ENCODE peak calls at places on chromosome 1, in eight cellular contexts. One of them, this sample, is unnamed.

GRCh38 chr1:87705233-87705632 is 376.6 kb downstream of the LMO4 start:
- DNase-seq in NCI-H1105 treated with DMSO at 0.1 percent for 48 hours: no peak
- DNase-seq in iris pigment epithelial cell: no peak
- DNase-seq in EL: no peak
- DNase-seq in stimulated activated CD4-positive, alpha-beta T cell treated with anti-CD3 and anti-CD28 coated beads, Interleukin-12 subunit alpha, Interleukin-12 subunit beta, amount 100 ng/mL, for 4 hours: no peak
- DNase-seq in neural progenitor cell: no peak
- DNase-seq in fibroblast of mammary gland: no peak
- DNase-seq in posterior vena cava: no peak
- DNase-seq in this sample: no peak

GRCh38 chr1:54861070-54861761 is 25.8 kb downstream of the DHCR24 start:
- DNase-seq in NCI-H1105 treated with DMSO at 0.1 percent for 48 hours: no peak
- DNase-seq in iris pigment epithelial cell: peak; percentile 45
- DNase-seq in EL: peak; percentile 64
- DNase-seq in stimulated activated CD4-positive, alpha-beta T cell treated with anti-CD3 and anti-CD28 coated beads, Interleukin-12 subunit alpha, Interleukin-12 subunit beta, amount 100 ng/mL, for 4 hours: no peak
- DNase-seq in neural progenitor cell: no peak
- DNase-seq in fibroblast of mammary gland: no peak
- DNase-seq in posterior vena cava: no peak
- DNase-seq in this sample: peak; percentile 38

GRCh38 chr1:152034654-152035405 is 2.0 kb downstream of the S100A11 start:
- DNase-seq in NCI-H1105 treated with DMSO at 0.1 percent for 48 hours: peak; percentile 83
- DNase-seq in iris pigment epithelial cell: peak; percentile 78
- DNase-seq in EL: peak; percentile 85
- DNase-seq in stimulated activated CD4-positive, alpha-beta T cell treated with anti-CD3 and anti-CD28 coated beads, Interleukin-12 subunit alpha, Interleukin-12 subunit beta, amount 100 ng/mL, for 4 hours: peak; percentile 57
- DNase-seq in neural progenitor cell: peak; percentile 70
- DNase-seq in fibroblast of mammary gland: peak; percentile 81
- DNase-seq in posterior vena cava: no peak
- DNase-seq in this sample: peak; percentile 86

GRCh38 chr1:1291611-1292441 is 11.6 kb downstream of the SCNN1D start:
- DNase-seq in NCI-H1105 treated with DMSO at 0.1 percent for 48 hours: peak; percentile 83
- DNase-seq in iris pigment epithelial cell: peak; percentile 51
- DNase-seq in EL: peak; percentile 44
- DNase-seq in stimulated activated CD4-positive, alpha-beta T cell treated with anti-CD3 and anti-CD28 coated beads, Interleukin-12 subunit alpha, Interleukin-12 subunit beta, amount 100 ng/mL, for 4 hours: peak; percentile 69
- DNase-seq in neural progenitor cell: peak; percentile 83
- DNase-seq in fibroblast of mammary gland: peak; percentile 53
- DNase-seq in posterior vena cava: no peak
- DNase-seq in this sample: peak; percentile 65

GRCh38 chr1:204793259-204793658 is 77.4 kb upstream of the NFASC start:
- DNase-seq in NCI-H1105 treated with DMSO at 0.1 percent for 48 hours: no peak
- DNase-seq in iris pigment epithelial cell: no peak
- DNase-seq in EL: no peak
- DNase-seq in stimulated activated CD4-positive, alpha-beta T cell treated with anti-CD3 and anti-CD28 coated beads, Interleukin-12 subunit alpha, Interleukin-12 subunit beta, amount 100 ng/mL, for 4 hours: no peak
- DNase-seq in neural progenitor cell: no peak
- DNase-seq in fibroblast of mammary gland: no peak
- DNase-seq in posterior vena cava: no peak
- DNase-seq in this sample: no peak

GRCh38 chr1:228884615-228885566 is 149.6 kb downstream of the RHOU start:
- DNase-seq in NCI-H1105 treated with DMSO at 0.1 percent for 48 hours: no peak
- DNase-seq in iris pigment epithelial cell: peak; percentile 75
- DNase-seq in EL: no peak
- DNase-seq in stimulated activated CD4-positive, alpha-beta T cell treated with anti-CD3 and anti-CD28 coated beads, Interleukin-12 subunit alpha, Interleukin-12 subunit beta, amount 100 ng/mL, for 4 hours: no peak
- DNase-seq in neural progenitor cell: no peak
- DNase-seq in fibroblast of mammary gland: no peak
- DNase-seq in posterior vena cava: no peak
- DNase-seq in this sample: peak; percentile 71

GRCh38 chr1:95916616-95917015 is 682.6 kb downstream of the RWDD3 start:
- DNase-seq in NCI-H1105 treated with DMSO at 0.1 percent for 48 hours: peak; percentile 39
- DNase-seq in iris pigment epithelial cell: peak; percentile 15
- DNase-seq in EL: peak; percentile 3
- DNase-seq in stimulated activated CD4-positive, alpha-beta T cell treated with anti-CD3 and anti-CD28 coated beads, Interleukin-12 subunit alpha, Interleukin-12 subunit beta, amount 100 ng/mL, for 4 hours: no peak
- DNase-seq in neural progenitor cell: peak; percentile 40
- DNase-seq in fibroblast of mammary gland: peak; percentile 28
- DNase-seq in posterior vena cava: no peak
- DNase-seq in this sample: peak; percentile 42

GRCh38 chr1:212396638-212397037 is 18.0 kb downstream of the PACC1 start:
- DNase-seq in NCI-H1105 treated with DMSO at 0.1 percent for 48 hours: no peak
- DNase-seq in iris pigment epithelial cell: no peak
- DNase-seq in EL: no peak
- DNase-seq in stimulated activated CD4-positive, alpha-beta T cell treated with anti-CD3 and anti-CD28 coated beads, Interleukin-12 subunit alpha, Interleukin-12 subunit beta, amount 100 ng/mL, for 4 hours: no peak
- DNase-seq in neural progenitor cell: no peak
- DNase-seq in fibroblast of mammary gland: peak; percentile 5
- DNase-seq in posterior vena cava: no peak
- DNase-seq in this sample: peak; percentile 12

GRCh38 chr1:9891207-9891606 is 18.9 kb downstream of the CTNNBIP1 start:
- DNase-seq in NCI-H1105 treated with DMSO at 0.1 percent for 48 hours: peak; percentile 40
- DNase-seq in iris pigment epithelial cell: no peak
- DNase-seq in EL: peak; percentile 53
- DNase-seq in stimulated activated CD4-positive, alpha-beta T cell treated with anti-CD3 and anti-CD28 coated beads, Interleukin-12 subunit alpha, Interleukin-12 subunit beta, amount 100 ng/mL, for 4 hours: no peak
- DNase-seq in neural progenitor cell: peak; percentile 84
- DNase-seq in fibroblast of mammary gland: peak; percentile 33
- DNase-seq in posterior vena cava: no peak
- DNase-seq in this sample: no peak

GRCh38 chr1:61313906-61314422 is 231.6 kb downstream of the NFIA start:
- DNase-seq in NCI-H1105 treated with DMSO at 0.1 percent for 48 hours: no peak
- DNase-seq in iris pigment epithelial cell: no peak
- DNase-seq in EL: no peak
- DNase-seq in stimulated activated CD4-positive, alpha-beta T cell treated with anti-CD3 and anti-CD28 coated beads, Interleukin-12 subunit alpha, Interleukin-12 subunit beta, amount 100 ng/mL, for 4 hours: no peak
- DNase-seq in neural progenitor cell: peak; percentile 66
- DNase-seq in fibroblast of mammary gland: no peak
- DNase-seq in posterior vena cava: no peak
- DNase-seq in this sample: no peak

GRCh38 chr1:234986750-234987414 is 141.8 kb downstream of the TOMM20 start:
- DNase-seq in NCI-H1105 treated with DMSO at 0.1 percent for 48 hours: no peak
- DNase-seq in iris pigment epithelial cell: peak; percentile 75
- DNase-seq in EL: no peak
- DNase-seq in stimulated activated CD4-positive, alpha-beta T cell treated with anti-CD3 and anti-CD28 coated beads, Interleukin-12 subunit alpha, Interleukin-12 subunit beta, amount 100 ng/mL, for 4 hours: no peak
- DNase-seq in neural progenitor cell: peak; percentile 52
- DNase-seq in fibroblast of mammary gland: peak; percentile 65
- DNase-seq in posterior vena cava: no peak
- DNase-seq in this sample: peak; percentile 93